ENCODE peak calls at places on chromosomes 1 and 21, in eight cellular contexts. G is tibial artery; N is CD8-positive, alpha-beta memory T cell; H is K562; A is heart right ventricle; U is Caco-2; P is DND-41; X is BE2C. B is an unnamed sample.

GRCh38 chr21:38807481-38807880 is 1.8 kb downstream of the ETS2 start:
- DNase-seq in A (no peak), X (no peak), G (no peak), P (no peak), H (no peak), U (no peak), N (no peak), B (peak; percentile 94)

GRCh38 chr1:30607723-30608122 is 115.7 kb downstream of the MATN1 start:
- DNase-seq in G (no peak), U (no peak), X (no peak), H (no peak), P (no peak), A (no peak), N (no peak), B (no peak)

GRCh38 chr1:18241932-18242331 is 134.3 kb downstream of the IGSF21 start:
- DNase-seq in N (no peak), P (no peak), A (no peak), H (no peak), G (no peak), X (peak; percentile 57), U (no peak), B (no peak)

GRCh38 chr1:62782197-62782886 is 1.6 kb upstream of the ATG4C start:
- DNase-seq in H (no peak), X (no peak), U (no peak), A (no peak), G (no peak), N (no peak), P (no peak), B (no peak)

GRCh38 chr1:160206421-160207117 is 1.4 kb downstream of the PEA15 start:
- DNase-seq in A (no peak), U (no peak), N (no peak), P (no peak), H (peak; percentile 35), X (no peak), G (no peak), B (no peak)

GRCh38 chr1:162019006-162019405 is 4.7 kb downstream of the OLFML2B start:
- DNase-seq in N (no peak), H (no peak), U (no peak), A (no peak), X (peak; percentile 70), P (no peak), G (no peak), B (no peak)

GRCh38 chr1:21254335-21254951 is 35.8 kb downstream of the ECE1 start:
- DNase-seq in H (no peak), A (peak; percentile 60), G (peak; percentile 47), X (peak; percentile 73), P (no peak), U (no peak), N (no peak), B (no peak)

GRCh38 chr1:208090776-208091291 is 153.3 kb downstream of the PLXNA2 start:
- DNase-seq in X (no peak), U (no peak), H (no peak), G (no peak), N (no peak), P (no peak), A (no peak), B (no peak)

GRCh38 chr1:184563308-184563707 is 176.5 kb downstream of the C1orf21 start:
- DNase-seq in H (peak; percentile 9), A (no peak), P (no peak), X (no peak), U (peak; percentile 9), N (no peak), G (no peak), B (no peak)

GRCh38 chr21:36518883-36519492 is 39.1 kb upstream of the CLDN14 start:
- DNase-seq in G (no peak), H (no peak), N (no peak), A (no peak), P (no peak), U (no peak), X (no peak), B (no peak)

GRCh38 chr1:225156254-225156653 is 226.8 kb downstream of the DNAH14 start:
- DNase-seq in A (no peak), P (peak; percentile 16), N (no peak), X (no peak), H (no peak), G (no peak), U (no peak), B (no peak)

GRCh38 chr1:21357161-21357560 is 66.9 kb upstream of the ECE1 start:
- DNase-seq in U (no peak), N (no peak), A (no peak), H (no peak), P (no peak), X (no peak), G (no peak), B (no peak)

GRCh38 chr21:26912466-26912865 is 54.4 kb downstream of the ADAMTS5 start:
- DNase-seq in X (no peak), A (no peak), N (no peak), G (no peak), H (no peak), P (no peak), U (no peak), B (no peak)

DNA sequence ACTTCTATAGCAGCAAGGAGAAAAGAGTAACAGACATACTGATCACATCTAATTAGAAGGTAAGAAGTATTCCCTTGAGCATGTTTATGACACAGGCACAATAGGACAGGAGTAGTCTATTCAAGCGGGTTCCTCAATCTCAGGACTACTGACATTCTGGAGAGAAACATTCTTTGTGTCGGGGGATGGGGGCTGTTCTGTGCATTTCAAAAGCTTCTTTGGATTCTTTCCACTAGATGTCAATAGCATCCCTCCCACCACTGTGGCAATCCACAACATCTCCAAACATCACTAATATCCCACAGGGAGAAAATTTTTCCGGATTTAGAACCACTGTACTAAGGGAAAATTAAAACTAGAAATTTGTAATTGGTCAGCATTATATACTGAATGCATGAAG is 56.9 kb downstream of the ADAMTS5 start:
- DNase-seq in H (no peak), X (peak; percentile 57), P (no peak), G (no peak), N (no peak), U (peak; percentile 53), A (peak; percentile 7), B (peak; percentile 88)
- H3K9me3 ChIP-seq in H (no peaks in the 10 kb centered on the region), X (no peaks in the 10 kb centered on the region), P (peaks cover 6% of the 10 kb centered on the region), G (no peaks in the 10 kb centered on the region), N (no peaks in the 10 kb centered on the region), U (no peaks in the 10 kb centered on the region), A (peaks cover 18% of the 10 kb centered on the region), B (peaks cover 2% of the 10 kb centered on the region)

DNA sequence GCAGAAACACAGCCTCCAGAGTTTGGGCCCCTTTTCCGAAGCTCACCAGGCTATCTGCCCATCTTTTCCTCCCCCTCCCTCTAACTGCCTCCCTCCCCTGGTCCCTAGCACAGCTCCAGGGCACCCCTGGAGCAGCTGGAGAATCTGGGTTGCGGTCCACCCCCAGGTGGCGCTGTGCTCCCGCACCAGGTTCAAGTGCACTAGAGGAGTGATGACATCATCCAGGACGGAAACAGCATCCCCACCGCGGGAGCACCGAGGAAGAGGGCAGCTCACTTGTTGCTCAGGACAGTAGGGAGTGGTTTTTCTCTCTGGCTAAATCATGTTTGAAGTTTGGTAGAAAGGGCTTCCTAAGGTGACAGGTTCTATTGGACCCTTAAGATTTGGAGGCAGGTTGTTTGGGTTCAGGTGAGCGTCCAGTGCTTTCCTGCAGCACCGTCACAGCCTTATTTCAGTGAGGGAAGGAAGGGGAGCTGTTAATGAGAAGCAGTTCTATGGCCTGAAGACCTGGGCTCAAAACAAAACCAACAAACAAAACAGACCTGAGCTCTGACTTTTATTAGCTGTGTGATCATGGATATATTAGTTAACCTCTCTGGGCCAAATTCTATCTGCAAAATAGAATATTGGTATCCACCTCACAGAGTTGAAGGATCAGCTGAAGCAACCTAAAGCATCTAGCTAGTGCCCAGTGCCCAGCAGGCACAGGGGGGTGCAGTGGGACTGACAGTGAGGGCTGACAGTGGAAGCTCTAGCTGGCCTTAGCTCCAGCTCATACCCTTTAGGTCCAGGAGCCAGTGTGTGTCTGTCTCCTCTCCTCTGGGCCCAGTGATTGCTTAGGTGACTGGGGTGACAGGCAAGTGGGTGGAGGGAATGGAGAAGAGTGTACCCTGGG is 7.5 kb downstream of the SHISA4 start:
- DNase-seq in H (peak; percentile 97), U (peak; percentile 91), P (peak; percentile 89), A (peak; percentile 90), X (peak; percentile 92), G (peak; percentile 92), N (peak; percentile 71), B (peak; percentile 74)
- H3K4me1 ChIP-seq in H (peaks cover 8% of the 10 kb centered on the region), U (no peaks in the 10 kb centered on the region), P (peaks cover 7% of the 10 kb centered on the region), A (peaks cover 11% of the 10 kb centered on the region), X (no peaks in the 10 kb centered on the region), G (peaks cover 80% of the 10 kb centered on the region), N (peaks cover 5% of the 10 kb centered on the region), B (peaks cover 3% of the 10 kb centered on the region)

GRCh38 chr21:7947422-7947821 is 2574.0 kb upstream of the TPTE start:
- DNase-seq in U (no peak), P (no peak), A (no peak), H (no peak), X (no peak), G (no peak), N (no peak), B (no peak)

GRCh38 chr21:7953058-7953457 is 2568.3 kb upstream of the TPTE start:
- DNase-seq in G (no peak), P (no peak), H (no peak), N (no peak), U (no peak), X (no peak), A (no peak), B (no peak)

GRCh38 chr21:7951854-7952519 is 2569.4 kb upstream of the TPTE start:
- DNase-seq in U (no peak), X (no peak), P (no peak), N (no peak), H (no peak), A (no peak), G (no peak), B (no peak)

GRCh38 chr21:7957713-7958064 is 2563.7 kb upstream of the TPTE start:
- DNase-seq in P (no peak), U (no peak), X (no peak), G (no peak), A (no peak), N (no peak), H (no peak), B (no peak)

GRCh38 chr21:7952648-7953047 is 2568.7 kb upstream of the TPTE start:
- DNase-seq in X (no peak), H (no peak), A (no peak), U (no peak), N (no peak), P (no peak), G (no peak), B (no peak)
- H3K9me3 ChIP-seq in X (peaks cover 18% of the 10 kb centered on the region), H (peaks cover 6% of the 10 kb centered on the region), A (no peaks in the 10 kb centered on the region), U (peaks cover 27% of the 10 kb centered on the region), N (peaks cover 79% of the 10 kb centered on the region), P (peaks cover 99% of the 10 kb centered on the region), G (peaks cover 95% of the 10 kb centered on the region), B (peaks cover 69% of the 10 kb centered on the region)

DNA sequence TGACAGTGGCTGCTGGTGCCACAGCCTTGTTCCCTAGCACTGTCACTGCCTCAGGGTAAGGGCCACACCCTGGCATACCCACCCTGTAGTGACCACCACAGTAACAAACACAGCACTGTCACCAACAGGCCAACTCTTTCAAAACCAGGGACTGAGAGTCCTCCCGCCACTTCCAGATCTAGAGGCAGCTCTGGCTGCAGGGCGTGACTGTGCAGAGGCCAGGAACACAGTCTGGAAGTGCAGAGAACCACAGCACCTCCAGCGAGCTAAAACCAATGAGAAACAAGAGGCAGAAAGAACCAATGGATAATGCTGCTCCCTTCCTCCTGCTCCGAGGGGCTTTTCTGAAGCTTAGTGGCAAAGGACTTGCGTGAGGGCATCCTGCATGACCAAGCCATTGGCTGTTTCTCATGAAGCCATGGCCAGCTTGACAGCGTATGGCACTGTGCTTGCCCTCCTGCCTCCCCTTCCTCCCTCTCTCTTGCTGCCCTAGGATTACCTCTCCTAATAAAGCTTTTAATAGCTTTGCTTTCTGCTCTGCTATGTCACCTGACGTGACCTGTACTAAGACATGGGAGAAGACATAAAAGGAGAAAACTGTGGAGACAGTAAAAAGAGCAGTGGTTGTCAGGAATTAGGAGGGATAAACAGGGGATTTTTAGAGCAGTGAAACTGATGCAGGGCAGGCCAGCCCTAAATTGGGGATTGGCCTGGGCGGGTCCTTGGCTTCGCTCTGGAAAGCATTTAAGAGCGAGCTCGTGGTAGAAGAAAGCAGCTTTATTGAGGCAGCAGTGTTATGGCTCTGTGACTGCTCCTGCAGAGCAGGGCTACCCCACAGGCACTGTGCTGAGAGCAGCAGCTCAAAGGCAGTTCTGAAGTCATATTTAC is 7.1 kb downstream of the PARP1 start:
- DNase-seq in P (no peak), A (no peak), X (no peak), H (no peak), G (no peak), N (no peak), U (no peak), B (peak; percentile 34)
- H3K4me1 ChIP-seq in P (peaks cover 18% of the 10 kb centered on the region), A (peaks cover 47% of the 10 kb centered on the region), X (peaks cover 7% of the 10 kb centered on the region), H (peaks cover 23% of the 10 kb centered on the region), G (peaks cover 25% of the 10 kb centered on the region), N (peaks cover 25% of the 10 kb centered on the region), U (peaks cover 6% of the 10 kb centered on the region), B (peaks cover 23% of the 10 kb centered on the region)

B was measured in HAP-1.